ENCODE peak calls at places on chromosomes 2 and 18, in four cellular contexts. G is IMR-90, K is HL-60, A is HCT116. P is an unnamed sample.

GRCh38 chr2:219490600-219491130 is 8.0 kb upstream of the GMPPA start:
- DNase-seq in A (no peak), G (no peak), K (no peak), P (no peak)

GRCh38 chr2:237702439-237703397 is 75.3 kb downstream of the LRRFIP1 start:
- DNase-seq in G (peak; percentile 75), A (no peak), K (no peak), P (peak; percentile 37)

GRCh38 chr2:16224298-16225045 is 284.1 kb downstream of the MYCN start:
- DNase-seq in K (no peak), A (no peak), G (no peak), P (no peak)

GRCh38 chr2:36650031-36650430 is 46.5 kb upstream of the VIT start:
- DNase-seq in K (no peak), A (peak; percentile 73), G (peak; percentile 75), P (peak; percentile 87)

GRCh38 chr2:167386694-167387093 is 498.4 kb downstream of the XIRP2 start:
- DNase-seq in G (no peak), K (no peak), A (no peak), P (no peak)

GRCh38 chr2:223815884-223816570 is 21.4 kb downstream of the AP1S3 start:
- DNase-seq in G (no peak), K (no peak), A (peak; percentile 81), P (no peak)

GRCh38 chr2:54871457-54872103 is 148.1 kb downstream of the EML6 start:
- DNase-seq in G (peak; percentile 45), A (no peak), K (no peak), P (no peak)

GRCh38 chr2:74567862-74568261 is 13.3 kb downstream of the DOK1 start:
- DNase-seq in A (no peak), G (peak; percentile 88), K (no peak), P (peak; percentile 80)

GRCh38 chr2:172380436-172381274 is 46.7 kb upstream of the ITGA6 start:
- DNase-seq in A (no peak), K (peak; percentile 73), G (no peak), P (no peak)

GRCh38 chr18:2431836-2432235 is 139.5 kb downstream of the METTL4 start:
- DNase-seq in K (no peak), A (no peak), G (no peak), P (no peak)

GRCh38 chr2:119721043-119721442 is 38.7 kb upstream of the PTPN4 start:
- DNase-seq in A (no peak), G (no peak), K (no peak), P (no peak)

GRCh38 chr2:75605770-75606535 is 40.6 kb upstream of the MRPL19 start:
- DNase-seq in G (peak; percentile 97), K (no peak), A (no peak), P (peak; percentile 95)

GRCh38 chr18:13388586-13389490 is 170.3 kb downstream of the LDLRAD4 start:
- DNase-seq in K (no peak), A (no peak), G (no peak), P (no peak)

GRCh38 chr2:62662548-62662947 is 43.0 kb upstream of the EHBP1 start:
- DNase-seq in K (no peak), G (no peak), A (no peak), P (no peak)

GRCh38 chr2:88165604-88166003 is 4.5 kb upstream of the THNSL2 start:
- DNase-seq in K (no peak), A (no peak), G (no peak), P (no peak)

GRCh38 chr2:11915650-11916049 is 169.2 kb downstream of the LPIN1 start:
- DNase-seq in G (no peak), A (no peak), K (no peak), P (no peak)

GRCh38 chr18:74457743-74458465 is 796 bp upstream of the DIPK1C start:
- DNase-seq in A (no peak), G (no peak), K (no peak), P (no peak)

GRCh38 chr18:74499633-74500032 is 3.5 kb downstream of the CNDP2 start:
- DNase-seq in A (no peak), G (no peak), K (peak; percentile 79), P (peak; percentile 82)

GRCh38 chr18:9824862-9825479 is 60.8 kb upstream of the TXNDC2 start:
- DNase-seq in A (no peak), K (no peak), G (no peak), P (no peak)

GRCh38 chr18:64119916-64120315 is 29.0 kb downstream of the LINC00305 start:
- DNase-seq in A (no peak), K (no peak), G (no peak), P (peak; percentile 3)

GRCh38 chr2:50148632-50149031 is 883.3 kb downstream of the NRXN1 start:
- DNase-seq in A (no peak), G (no peak), K (no peak), P (no peak)

GRCh38 chr2:128734521-128735295 is 416.0 kb upstream of the HS6ST1 start:
- DNase-seq in G (peak; percentile 29), A (no peak), K (peak; percentile 84), P (no peak)

GRCh38 chr18:11500153-11501122 is 109.0 kb upstream of the SLC35G4 start:
- DNase-seq in G (peak; percentile 98), K (peak; percentile 1), A (peak; percentile 89), P (peak; percentile 87)

GRCh38 chr2:190875881-190876280 is 4.7 kb upstream of the GLS start:
- DNase-seq in K (no peak), G (no peak), A (no peak), P (no peak)

GRCh38 chr2:102839668-102840388 is 78.0 kb downstream of the TMEM182 start:
- DNase-seq in G (peak; percentile 17), A (peak; percentile 22), K (no peak), P (peak; percentile 44)

GRCh38 chr2:3460831-3461544 is 58.3 kb downstream of the ADI1 start:
- DNase-seq in K (no peak), A (no peak), G (no peak), P (no peak)

GRCh38 chr2:229057997-229058553 is 213.0 kb downstream of the PID1 start:
- DNase-seq in G (no peak), A (no peak), K (no peak), P (no peak)

GRCh38 chr2:228827056-228827455 is 444.0 kb downstream of the PID1 start:
- DNase-seq in G (peak; percentile 7), K (no peak), A (no peak), P (peak; percentile 71)

GRCh38 chr2:46076251-46076650 is 221.0 kb upstream of the EPAS1 start:
- DNase-seq in A (no peak), G (peak; percentile 81), K (no peak), P (no peak)

GRCh38 chr2:33011941-33012340 is 65.2 kb downstream of the LTBP1 start:
- DNase-seq in G (no peak), A (no peak), K (no peak), P (peak; percentile 33)

GRCh38 chr18:47899107-47899840 is 31.2 kb downstream of the SMAD2 start:
- DNase-seq in G (peak; percentile 1), A (no peak), K (no peak), P (no peak)

GRCh38 chr2:25323042-25323514 is 18.6 kb downstream of the DNMT3A start:
- DNase-seq in A (no peak), G (peak; percentile 45), K (no peak), P (no peak)

GRCh38 chr2:33975498-33975897 is 376.4 kb upstream of the FAM98A start:
- DNase-seq in K (no peak), G (no peak), A (no peak), P (no peak)

GRCh38 chr2:233445152-233445830 is 91.0 kb downstream of the DGKD start:
- DNase-seq in K (no peak), A (no peak), G (no peak), P (no peak)

GRCh38 chr2:109473616-109474318 is 140.0 kb downstream of the SEPTIN10 start:
- DNase-seq in A (no peak), K (no peak), G (no peak), P (no peak)

GRCh38 chr2:27681844-27682243 is 18.2 kb downstream of the SLC4A1AP start:
- DNase-seq in G (peak; percentile 51), A (no peak), K (no peak), P (peak; percentile 48)

GRCh38 chr2:204900487-204900886 is 355.2 kb downstream of the PARD3B start:
- DNase-seq in A (no peak), G (no peak), K (no peak), P (peak; percentile 80)

GRCh38 chr2:156157670-156158069 is 174.9 kb downstream of the NR4A2 start:
- DNase-seq in K (no peak), G (no peak), A (no peak), P (no peak)

GRCh38 chr2:156155319-156155718 is 177.2 kb downstream of the NR4A2 start:
- DNase-seq in G (no peak), A (no peak), K (no peak), P (no peak)

GRCh38 chr2:156151351-156151750 is 181.2 kb downstream of the NR4A2 start:
- DNase-seq in G (no peak), K (no peak), A (no peak), P (no peak)

GRCh38 chr2:156156580-156156979 is 175.9 kb downstream of the NR4A2 start:
- DNase-seq in A (no peak), G (no peak), K (no peak), P (no peak)
- TF ChIP-seq CTCF in A (peak; percentile 18), G (no peak), K (no peak), P (peak; percentile 17)

DNA sequence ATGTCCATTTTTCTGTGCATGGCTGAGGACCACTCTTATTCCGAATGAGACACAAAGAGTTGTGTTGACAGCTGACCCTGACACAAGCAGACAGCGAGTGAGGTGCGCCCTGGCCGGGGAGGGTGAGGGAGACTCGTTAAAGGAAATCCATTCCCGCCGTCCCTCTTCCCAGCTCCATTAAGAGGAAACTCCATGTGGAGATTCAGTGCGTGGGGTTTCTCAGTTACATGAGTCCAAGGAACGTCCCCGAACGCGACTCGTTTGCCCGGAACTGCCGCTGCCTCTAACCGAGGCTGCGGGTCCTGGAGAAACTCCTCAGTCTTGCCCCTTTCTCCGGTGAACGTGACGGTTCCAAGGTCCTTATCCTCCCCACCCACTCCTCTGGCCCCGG is 1.0 kb downstream of the GREB1L start:
- DNase-seq in K (no peak), A (no peak), G (no peak), P (peak; percentile 20)
- H3K4me3 ChIP-seq in K (no peak overlapping the region), A (peak overlapping the region; percentile 87), G (no peak overlapping the region), P (peak overlapping the region; percentile 54)

DNA sequence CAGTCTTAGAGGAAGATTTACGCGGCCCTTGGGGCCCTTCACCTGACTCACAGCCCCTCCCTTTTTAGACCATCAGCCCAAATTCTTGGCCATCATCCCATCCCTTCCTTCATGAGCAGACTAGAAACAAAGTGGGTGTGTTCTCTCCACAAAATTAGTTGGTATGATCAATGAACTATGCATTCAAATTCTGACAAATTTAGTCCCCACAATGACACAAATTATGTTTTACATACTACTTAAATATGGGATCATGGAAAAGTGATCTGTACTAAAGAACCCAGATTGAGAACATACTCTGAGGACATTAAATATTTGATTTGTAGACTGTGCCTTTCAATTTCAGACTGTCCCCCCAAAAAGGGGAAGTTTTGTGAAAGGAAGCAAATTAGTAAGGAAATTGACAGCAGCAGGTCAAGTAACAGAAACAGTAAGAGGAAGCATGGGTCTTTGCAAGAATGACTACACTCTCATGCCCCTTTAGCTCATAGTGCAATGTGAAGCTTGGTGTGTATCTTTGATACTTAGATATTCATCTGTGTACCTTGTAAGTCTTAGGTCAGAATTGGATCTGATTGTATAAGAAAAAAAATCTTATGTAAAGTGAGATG is 2.2 kb upstream of the MAPRE2 start:
- DNase-seq in G (no peak), K (peak; percentile 41), A (no peak), P (no peak)
- TF ChIP-seq CTCF in G (no peak), K (no peak), A (no peak), P (no peak)

DNA sequence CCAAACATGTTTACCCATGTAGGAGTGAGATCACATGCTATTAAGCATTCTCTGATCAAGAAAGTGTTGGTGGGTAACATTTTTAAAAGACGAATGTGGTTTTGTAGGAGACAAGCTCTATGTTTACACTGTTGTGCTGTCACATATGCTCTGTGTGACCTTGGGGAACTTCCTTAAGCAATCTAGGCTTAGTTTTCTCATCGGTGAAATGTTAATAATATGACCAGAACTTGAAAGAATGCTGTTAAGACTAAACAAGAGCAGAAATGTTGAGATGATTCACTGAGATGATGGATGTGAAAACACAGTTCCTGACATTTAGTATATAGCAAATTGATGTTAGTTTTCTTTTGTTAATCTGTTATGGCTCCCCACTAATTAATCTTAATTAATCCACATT is 860.9 kb upstream of the CNTNAP5 start:
- DNase-seq in A (no peak), K (no peak), G (no peak), P (peak; percentile 23)
- H3K4me3 ChIP-seq in A (no peak overlapping the region), K (no peak overlapping the region), G (no peak overlapping the region), P (no peak overlapping the region)

P was measured in epithelial cell of esophagus.